ENCODE peak calls at places on chromosomes 6 and 20, in ten cellular contexts. U is GM20000; N is kidney tubule cell; A is left cardiac atrium; S is cardiac muscle cell; H is activated T-helper 1 cell treated with anti-CD3 and anti-CD28 coated beads, Interleukin-2, amount 50 U/mL, for 16 hours; Z is hypothalamus; R is fibroblast of the aortic adventitia; W is OCI-LY7; B is esophagus muscularis mucosa. J is an unnamed sample.

GRCh38 chr20:45359069-45359405 is 3.9 kb upstream of the SYS1 start:
- DNase-seq in N (no peak), B (no peak), S (peak; percentile 82), H (no peak), R (no peak), Z (no peak), W (no peak), U (no peak), A (peak; percentile 70), J (no peak)

GRCh38 chr6:48151142-48151541 is 40.1 kb upstream of the PTCHD4 start:
- DNase-seq in A (no peak), N (peak; percentile 82), H (no peak), B (no peak), S (peak; percentile 78), W (no peak), Z (no peak), U (no peak), R (peak; percentile 84), J (no peak)

GRCh38 chr6:160974304-160974771 is 17.2 kb upstream of the MAP3K4 start:
- DNase-seq in N (peak; percentile 82), H (no peak), W (no peak), B (peak; percentile 74), Z (no peak), S (peak; percentile 95), R (peak; percentile 98), A (peak; percentile 65), U (no peak), J (no peak)

GRCh38 chr20:41425180-41425884 is 58.7 kb upstream of the EMILIN3 start:
- DNase-seq in U (no peak), Z (no peak), R (no peak), S (peak; percentile 54), A (peak; percentile 24), B (no peak), W (no peak), N (no peak), H (no peak), J (peak; percentile 82)

GRCh38 chr6:16374796-16375195 is 136.4 kb downstream of the GMPR start:
- DNase-seq in A (no peak), U (peak; percentile 56), Z (no peak), W (no peak), S (no peak), R (no peak), B (no peak), H (no peak), N (no peak), J (peak; percentile 46)

GRCh38 chr6:34332255-34333198 is 59.9 kb downstream of the NUDT3 start:
- DNase-seq in Z (no peak), U (no peak), B (no peak), S (no peak), N (no peak), A (no peak), W (peak; percentile 17), H (no peak), R (no peak), J (no peak)

GRCh38 chr6:37974943-37975342 is 155.4 kb downstream of the ZFAND3 start:
- DNase-seq in A (no peak), B (no peak), W (no peak), S (no peak), R (no peak), N (no peak), H (no peak), Z (no peak), U (no peak), J (no peak)

GRCh38 chr6:42224222-42225042 is 6.8 kb upstream of the MRPS10 start:
- DNase-seq in W (no peak), H (no peak), N (peak; percentile 93), S (peak; percentile 45), Z (no peak), R (peak; percentile 70), A (no peak), B (no peak), U (peak; percentile 71), J (no peak)

GRCh38 chr20:37032077-37032476 is 63.7 kb downstream of the RBL1 start:
- DNase-seq in H (no peak), N (no peak), Z (no peak), U (no peak), B (no peak), R (no peak), W (no peak), A (no peak), S (no peak), J (no peak)

GRCh38 chr6:54775586-54775985 is 71.0 kb upstream of the FAM83B start:
- DNase-seq in H (no peak), W (no peak), N (no peak), S (peak; percentile 53), U (no peak), A (no peak), Z (no peak), B (no peak), R (no peak), J (no peak)

GRCh38 chr6:105726902-105727655 is 324.2 kb upstream of the PREP start:
- DNase-seq in U (no peak), S (no peak), R (peak; percentile 40), Z (no peak), A (no peak), H (no peak), B (no peak), W (no peak), N (no peak), J (no peak)

GRCh38 chr6:113306552-113307145 is 550.5 kb upstream of the MARCKS start:
- DNase-seq in U (peak; percentile 38), H (peak; percentile 0), B (peak; percentile 93), W (peak; percentile 43), Z (no peak), N (peak; percentile 79), A (peak; percentile 69), R (peak; percentile 31), S (peak; percentile 51), J (peak; percentile 72)

J was measured in islet precursor cell.